ENCODE peak calls at places on chromosomes 4 and X, in ten cellular contexts. W is tibial nerve, K is lower leg skin, P is stomach, B is uterus, N is thyroid gland, J is breast epithelium, Q is suprapubic skin, T is heart left ventricle, S is K562. I is an unnamed sample.

GRCh38 chr4:111510535-111510934 is 634.7 kb upstream of the FAM241A start:
- DNase-seq in N (no peak), Q (no peak), T (no peak), P (no peak), K (no peak), W (no peak), S (no peak), J (no peak), B (no peak), I (no peak)

GRCh38 chr4:128913228-128913627 is 103.7 kb downstream of the JADE1 start:
- DNase-seq in W (no peak), P (no peak), Q (no peak), T (no peak), B (no peak), N (no peak), S (no peak), J (no peak), K (no peak), I (no peak)

GRCh38 chr4:79650794-79651431 is 242.9 kb upstream of the GK2 start:
- DNase-seq in N (no peak), K (no peak), Q (no peak), B (no peak), J (no peak), S (no peak), T (no peak), P (no peak), W (no peak), I (no peak)

GRCh38 chr4:155809835-155810234 is 51.0 kb downstream of the GUCY1B1 start:
- DNase-seq in J (no peak), T (no peak), N (no peak), S (peak), Q (no peak), P (no peak), K (no peak), B (no peak), W (no peak), I (no peak)

GRCh38 chrX:106608016-106608415 is 3.8 kb upstream of the RADX start:
- DNase-seq in T (no peak), W (no peak), J (no peak), K (no peak), P (no peak), Q (no peak), S (no peak), B (no peak), N (no peak), I (no peak)

GRCh38 chrX:137565921-137566745 is at the start of gene ZIC3:
- DNase-seq in K (no peak), J (no peak), N (peak), S (no peak), Q (no peak), W (no peak), B (peak), T (peak), P (peak), I (no peak)

GRCh38 chr4:189305500-189305899 is 635.2 kb upstream of the FRG1 start:
- DNase-seq in N (no peak), B (no peak), K (no peak), S (no peak), Q (no peak), T (no peak), W (no peak), P (no peak), J (no peak), I (no peak)

GRCh38 chr4:113444386-113444785 is 317.2 kb downstream of the CAMK2D start:
- DNase-seq in B (no peak), S (no peak), W (no peak), P (no peak), T (no peak), J (no peak), K (no peak), Q (no peak), N (no peak), I (no peak)

GRCh38 chr4:8864912-8865680 is 6.5 kb downstream of the HMX1 start:
- DNase-seq in S (no peak), W (no peak), J (no peak), K (no peak), T (no peak), P (no peak), Q (no peak), N (no peak), B (no peak), I (no peak)

GRCh38 chr4:115456228-115456627 is 342.8 kb upstream of the NDST4 start:
- DNase-seq in W (no peak), S (no peak), J (no peak), T (no peak), P (no peak), Q (no peak), K (no peak), B (no peak), N (no peak), I (no peak)

GRCh38 chr4:7924570-7924969 is 15.1 kb downstream of the AFAP1 start:
- DNase-seq in S (no peak), J (no peak), W (no peak), K (no peak), Q (no peak), T (no peak), P (no peak), N (no peak), B (no peak), I (no peak)

GRCh38 chr4:56613101-56613862 is 67.8 kb downstream of the HOPX start:
- DNase-seq in Q (no peak), K (no peak), S (no peak), P (no peak), J (no peak), N (peak), B (no peak), T (no peak), W (no peak), I (peak)

GRCh38 chr4:87865960-87866598 is 33.3 kb downstream of the MEPE start:
- DNase-seq in S (no peak), B (no peak), W (no peak), Q (no peak), P (no peak), K (no peak), T (no peak), N (no peak), J (no peak), I (no peak)

GRCh38 chr4:152094851-152095700 is 334.3 kb upstream of the GATB start:
- DNase-seq in S (no peak), P (no peak), Q (no peak), N (no peak), J (no peak), B (no peak), T (no peak), W (no peak), K (peak), I (no peak)

GRCh38 chrX:37652053-37652452 is 33.5 kb upstream of the XK start:
- DNase-seq in K (no peak), N (no peak), S (no peak), B (no peak), T (no peak), P (no peak), W (no peak), Q (no peak), J (no peak), I (no peak)

GRCh38 chr4:118732591-118733330 is 47.6 kb downstream of the METTL14 start:
- DNase-seq in W (no peak), P (no peak), J (no peak), T (no peak), B (no peak), Q (no peak), S (no peak), K (no peak), N (no peak), I (peak)

GRCh38 chrX:108309144-108309543 is 129.1 kb downstream of the COL4A6 start:
- DNase-seq in W (no peak), S (no peak), Q (no peak), T (no peak), B (no peak), K (no peak), N (no peak), P (no peak), J (no peak), I (no peak)

GRCh38 chr4:112975567-112976355 is 73.7 kb upstream of the ANK2 start:
- DNase-seq in T (no peak), N (no peak), S (no peak), K (no peak), B (no peak), J (no peak), Q (no peak), P (no peak), W (no peak), I (no peak)

GRCh38 chr4:99947608-99948007 is 1.2 kb upstream of the DNAJB14 start:
- DNase-seq in Q (no peak), N (no peak), S (no peak), B (no peak), K (no peak), T (no peak), P (no peak), W (no peak), J (no peak), I (no peak)

GRCh38 chr4:99945718-99946345 is 586 bp downstream of the DNAJB14 start:
- DNase-seq in P (peak), N (no peak), W (no peak), J (no peak), Q (no peak), T (no peak), S (peak), B (no peak), K (no peak), I (no peak)

GRCh38 chr4:99943904-99944437 is 2.4 kb downstream of the DNAJB14 start:
- DNase-seq in J (no peak), Q (no peak), N (no peak), K (no peak), P (no peak), W (no peak), S (no peak), T (no peak), B (no peak), I (no peak)

GRCh38 chr4:99947190-99947578 is 766 bp upstream of the DNAJB14 start:
- DNase-seq in W (no peak), T (no peak), S (no peak), B (no peak), P (no peak), J (no peak), Q (no peak), K (no peak), N (no peak), I (no peak)

DNA sequence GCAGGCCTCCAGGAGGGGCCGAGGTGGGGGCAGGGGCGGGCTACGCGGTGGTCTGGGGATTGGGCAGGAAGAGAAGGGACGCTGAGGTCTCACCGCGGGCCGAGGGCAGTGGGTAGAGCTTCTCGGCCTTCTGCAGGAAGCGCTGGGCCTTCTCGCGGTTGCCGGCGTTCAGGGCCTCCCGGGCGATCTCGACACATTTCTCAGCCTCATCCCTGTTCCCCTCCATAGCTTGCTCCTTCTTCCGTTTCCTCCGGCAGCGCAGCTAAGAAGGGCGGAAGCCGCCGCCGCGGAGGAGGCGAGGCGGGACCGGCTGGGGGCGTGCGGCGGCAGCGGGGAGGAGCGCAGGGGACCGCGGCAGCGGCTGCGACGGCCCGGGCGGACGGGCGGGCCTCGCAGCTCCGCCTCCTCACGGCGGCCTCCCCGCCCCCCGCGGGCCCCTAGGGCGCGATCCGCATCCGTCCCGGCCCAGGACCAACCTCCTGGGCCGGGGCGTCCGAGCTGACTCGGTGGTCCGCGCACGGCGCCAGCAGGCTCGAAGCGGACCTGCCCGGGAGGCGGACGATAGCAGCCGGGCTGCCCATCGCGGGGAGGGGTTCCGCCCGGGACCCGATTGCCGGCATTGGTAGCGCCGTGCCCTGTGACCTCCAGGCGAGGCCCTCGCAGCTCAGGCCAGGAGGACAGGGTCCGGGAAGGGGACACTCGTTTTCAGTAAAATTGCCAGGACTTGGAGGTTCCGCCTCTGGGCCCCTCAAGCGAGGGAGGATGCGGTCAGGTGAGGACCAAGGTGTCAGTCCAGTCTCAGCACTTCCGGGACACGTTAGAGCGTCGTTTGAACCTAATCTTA is at the start of gene DNAJB14:
- DNase-seq in W (peak), Q (peak), S (peak), T (peak), P (peak), N (peak), K (peak), B (peak), J (peak), I (no peak)
- TF ChIP-seq POLR2A in W (peak), Q (no peak), S (peak), T (no peak), P (no peak), N (no peak), K (no peak), B (no peak), J (no peak), I (peak)

GRCh38 chr4:184416913-184417734 is 57.2 kb downstream of the IRF2 start:
- DNase-seq in B (no peak), S (no peak), W (no peak), N (no peak), K (no peak), T (no peak), Q (no peak), P (no peak), J (no peak), I (peak)
- TF ChIP-seq POLR2A in B (no peak), S (no peak), W (no peak), N (no peak), K (no peak), T (no peak), Q (no peak), P (no peak), J (no peak), I (no peak)

DNA sequence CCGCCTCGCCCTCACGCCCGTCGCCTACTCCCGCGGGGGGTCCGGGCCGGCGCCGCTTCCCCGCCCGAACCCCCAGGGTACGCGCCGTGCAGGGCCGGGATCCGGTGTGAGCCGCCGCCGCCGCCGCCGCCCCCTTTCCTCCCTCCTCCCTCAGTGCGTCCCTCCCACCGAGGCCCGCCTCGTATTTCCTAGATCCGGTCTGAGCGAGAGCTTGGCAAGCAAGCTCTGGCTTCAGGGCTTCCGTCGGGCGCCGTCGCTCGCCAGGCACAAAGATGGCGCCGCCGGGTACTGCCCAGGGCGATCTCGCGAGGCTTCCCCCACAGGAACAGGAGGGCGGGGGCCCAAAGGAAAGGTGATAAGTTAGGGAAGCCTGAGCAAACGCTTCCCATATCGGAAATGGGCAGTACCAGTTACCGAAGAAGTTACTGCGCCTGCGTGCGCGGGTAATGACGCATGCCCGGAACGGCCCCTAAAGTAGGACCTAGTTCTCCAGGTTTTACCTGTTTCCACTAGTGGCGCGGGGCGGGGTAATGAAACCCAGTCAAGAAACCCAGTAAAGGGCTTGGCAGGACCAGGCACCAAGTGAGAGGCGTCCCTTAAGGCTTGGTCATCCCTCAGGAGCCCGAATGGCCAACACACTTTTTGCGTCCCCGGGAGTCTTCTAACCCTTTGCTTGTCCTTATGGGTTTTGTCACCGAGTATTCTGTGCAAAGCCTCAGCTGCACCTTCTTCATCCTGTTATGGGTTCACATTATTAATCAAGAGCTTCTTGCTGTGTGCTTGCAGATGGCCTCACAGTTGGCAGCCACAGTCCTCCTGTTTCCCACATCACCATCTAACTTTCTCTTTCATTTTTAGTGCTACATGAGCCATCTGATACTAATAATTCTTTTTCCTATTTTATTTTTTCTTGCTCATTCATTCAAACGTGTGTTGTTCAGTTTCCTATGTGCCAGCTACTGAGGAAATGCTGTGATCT is at the start of gene TAB3:
- DNase-seq in Q (peak), T (peak), K (peak), J (peak), B (peak), N (peak), W (peak), S (peak), P (peak), I (peak)
- TF ChIP-seq POLR2A in Q (no peak), T (peak), K (no peak), J (no peak), B (peak), N (no peak), W (peak), S (peak), P (no peak), I (peak)

GRCh38 chr4:25982962-25983361 is 68.9 kb downstream of the SMIM20 start:
- DNase-seq in W (no peak), K (no peak), P (no peak), J (no peak), B (no peak), T (no peak), Q (no peak), N (no peak), S (no peak), I (no peak)
- TF ChIP-seq POLR2A in W (no peak), K (no peak), P (no peak), J (no peak), B (no peak), T (no peak), Q (no peak), N (no peak), S (no peak), I (no peak)

GRCh38 chr4:68349361-68350360 is at the start of gene YTHDC1:
- DNase-seq in B (peak), P (peak), Q (peak), K (peak), S (peak), T (peak), J (peak), N (peak), W (peak), I (peak)
- TF ChIP-seq POLR2A in B (peak), P (no peak), Q (peak), K (no peak), S (peak), T (peak), J (peak), N (peak), W (peak), I (peak)

I was measured in H54.